ENCODE peak calls at places on chromosomes 11 and 22, in nine cellular contexts. O is adrenal gland, W is GM12865, A is tibial nerve, G is heart right ventricle, Q is progenitor cell of endocrine pancreas, B is RWPE2, F is choroid plexus epithelial cell, S is IMR-90. H is an unnamed sample.
A peak's percentile ranks its signal among the peaks of the same experiment; 100 is the strongest.

GRCh38 chr22:26610072-26610958 is 7.5 kb downstream of the CRYBB1 start:
- DNase-seq in Q (no peak), W (peak; percentile 95), F (peak; percentile 80), G (peak; percentile 32), S (peak; percentile 96), A (no peak), O (no peak), B (peak; percentile 80), H (peak; percentile 86)

GRCh38 chr11:65445604-65446445 is 23.2 kb downstream of the NEAT1 start:
- DNase-seq in S (peak; percentile 37), F (peak; percentile 81), A (peak; percentile 17), B (no peak), G (no peak), O (peak; percentile 78), W (peak; percentile 24), Q (no peak), H (peak; percentile 83)

GRCh38 chr11:6567371-6567745 is 36.1 kb downstream of the RRP8 start:
- DNase-seq in G (no peak), A (no peak), O (no peak), F (no peak), S (no peak), Q (no peak), B (no peak), W (no peak), H (no peak)

GRCh38 chr11:36945384-36945783 is 347.3 kb upstream of the RAG2 start:
- DNase-seq in S (peak; percentile 23), G (no peak), A (no peak), W (no peak), O (no peak), F (peak; percentile 16), B (no peak), Q (no peak), H (peak; percentile 22)

GRCh38 chr11:81987829-81988472 is 745.7 kb downstream of the FAM181B start:
- DNase-seq in B (no peak), O (peak; percentile 94), W (peak; percentile 32), A (no peak), F (peak; percentile 90), G (no peak), Q (no peak), S (no peak), H (peak; percentile 29)

GRCh38 chr11:34380696-34381095 is 22.9 kb upstream of the ABTB2 start:
- DNase-seq in B (no peak), S (peak; percentile 53), O (no peak), F (peak; percentile 62), W (no peak), G (no peak), A (no peak), Q (no peak), H (no peak)

GRCh38 chr11:9687736-9688494 is 24.0 kb downstream of the SWAP70 start:
- DNase-seq in F (peak; percentile 67), B (no peak), S (peak; percentile 36), W (no peak), O (peak; percentile 24), Q (no peak), A (no peak), G (no peak), H (peak; percentile 52)

GRCh38 chr11:15969701-15970329 is 386.5 kb downstream of the SOX6 start:
- DNase-seq in A (no peak), Q (no peak), S (peak; percentile 91), F (peak; percentile 82), O (no peak), W (peak; percentile 78), G (no peak), B (no peak), H (peak; percentile 92)

GRCh38 chr11:6727971-6728890 is 43.5 kb downstream of the OR2AG2 start:
- DNase-seq in B (no peak), A (no peak), O (no peak), F (no peak), S (no peak), Q (no peak), G (no peak), W (no peak), H (no peak)

GRCh38 chr11:124830749-124831148 is 30.5 kb upstream of the MSANTD2 start:
- DNase-seq in W (no peak), Q (no peak), A (no peak), G (no peak), S (no peak), O (no peak), F (no peak), B (no peak), H (no peak)

GRCh38 chr11:34266090-34266912 is 91.5 kb downstream of the ABTB2 start:
- DNase-seq in O (no peak), Q (no peak), F (peak; percentile 91), B (no peak), S (peak; percentile 95), G (peak; percentile 49), A (peak; percentile 48), W (no peak), H (peak; percentile 95)

GRCh38 chr11:111386611-111387150 is 7.6 kb upstream of the POU2AF1 start:
- DNase-seq in B (no peak), W (no peak), Q (no peak), S (no peak), F (no peak), G (no peak), A (no peak), O (no peak), H (no peak)

GRCh38 chr11:1541474-1542204 is 30.4 kb downstream of the DUSP8 start:
- DNase-seq in A (no peak), O (no peak), G (no peak), S (no peak), W (no peak), F (no peak), Q (no peak), B (no peak), H (no peak)

DNA sequence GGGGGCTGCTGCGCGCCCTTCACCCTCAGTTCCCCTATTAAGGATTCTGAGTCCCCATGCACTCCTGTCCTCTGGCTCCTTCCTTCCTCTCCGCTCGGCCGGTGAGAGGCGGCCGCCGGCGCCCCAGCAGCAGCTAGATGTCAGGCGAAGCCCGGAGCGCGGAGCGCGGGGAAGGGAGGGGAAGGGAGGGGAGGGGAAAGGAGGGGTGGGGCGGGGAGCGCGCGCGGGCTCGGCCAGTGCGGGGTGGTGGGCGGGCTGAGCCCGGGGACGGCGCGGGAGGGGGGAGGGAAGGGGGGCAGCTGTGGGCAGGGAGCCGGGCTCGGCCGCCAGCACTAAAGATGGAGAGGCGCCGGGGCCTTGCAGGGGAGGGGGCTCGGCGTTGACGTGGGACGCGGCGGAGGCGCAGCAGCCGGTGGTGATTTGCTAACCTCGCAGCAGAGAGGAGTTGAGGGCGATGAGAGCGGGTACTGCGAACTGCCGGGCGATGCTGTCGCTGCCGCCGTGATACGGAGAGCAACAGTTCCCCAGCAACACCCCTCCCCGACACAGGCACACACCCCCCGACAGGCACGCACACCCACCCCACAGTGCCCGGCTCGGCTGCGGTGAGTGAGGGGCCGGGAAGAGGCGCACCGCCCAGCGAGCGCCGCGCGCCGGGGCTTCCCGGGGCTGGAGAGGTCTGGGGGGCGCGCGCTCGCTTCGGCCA is at the start of gene ZBTB16:
- DNase-seq in S (no peak), G (peak; percentile 88), O (peak; percentile 92), W (no peak), A (peak; percentile 79), B (no peak), Q (peak; percentile 73), F (peak; percentile 94), H (peak; percentile 95)
- TF ChIP-seq CTCF in S (no peak), G (peak; percentile 68), O (peak; percentile 19), W (no peak), A (peak; percentile 42), B (peak; percentile 59), Q (no peak), F (peak; percentile 56), H (peak; percentile 39)

DNA sequence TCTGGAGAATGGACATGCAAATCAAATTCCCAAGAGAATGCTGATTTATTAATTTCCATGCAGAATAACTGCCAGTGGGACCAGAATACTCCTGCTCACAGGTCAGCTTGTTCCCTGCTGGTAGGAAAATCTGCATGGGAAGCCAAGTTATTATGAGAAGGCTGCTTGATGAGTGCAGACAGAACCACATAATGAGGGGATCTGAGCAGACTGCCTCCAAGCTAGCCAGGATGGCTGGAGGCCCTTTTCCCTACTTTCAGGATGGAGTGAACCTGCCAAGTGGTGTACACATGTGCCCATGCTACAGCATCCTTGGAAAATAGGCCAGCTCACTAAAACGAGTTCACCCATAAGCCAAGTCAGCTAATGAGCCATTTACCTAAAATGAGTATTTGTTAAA is 55.2 kb upstream of the ZBED5 start:
- DNase-seq in B (no peak), A (no peak), O (no peak), G (no peak), W (no peak), F (no peak), S (no peak), Q (no peak), H (no peak)
- TF ChIP-seq CTCF in B (no peak), A (no peak), O (no peak), G (no peak), W (no peak), F (no peak), S (no peak), Q (no peak), H (no peak)

GRCh38 chr22:20577549-20577975 is 70.2 kb downstream of the MED15 start:
- DNase-seq in W (no peak), Q (no peak), G (no peak), A (no peak), S (no peak), O (no peak), B (peak; percentile 31), F (no peak), H (no peak)

GRCh38 chr22:20578707-20579106 is 71.3 kb downstream of the MED15 start:
- DNase-seq in S (no peak), A (no peak), W (no peak), O (no peak), F (no peak), Q (no peak), B (peak; percentile 22), G (no peak), H (no peak)

GRCh38 chr22:20579273-20580120 is 72.1 kb downstream of the MED15 start:
- DNase-seq in A (no peak), Q (no peak), W (no peak), G (no peak), B (peak; percentile 30), S (no peak), F (no peak), O (no peak), H (no peak)

GRCh38 chr22:20577045-20577444 is 69.6 kb downstream of the MED15 start:
- DNase-seq in S (no peak), Q (no peak), O (no peak), F (no peak), G (no peak), A (no peak), B (peak; percentile 19), W (no peak), H (no peak)

DNA sequence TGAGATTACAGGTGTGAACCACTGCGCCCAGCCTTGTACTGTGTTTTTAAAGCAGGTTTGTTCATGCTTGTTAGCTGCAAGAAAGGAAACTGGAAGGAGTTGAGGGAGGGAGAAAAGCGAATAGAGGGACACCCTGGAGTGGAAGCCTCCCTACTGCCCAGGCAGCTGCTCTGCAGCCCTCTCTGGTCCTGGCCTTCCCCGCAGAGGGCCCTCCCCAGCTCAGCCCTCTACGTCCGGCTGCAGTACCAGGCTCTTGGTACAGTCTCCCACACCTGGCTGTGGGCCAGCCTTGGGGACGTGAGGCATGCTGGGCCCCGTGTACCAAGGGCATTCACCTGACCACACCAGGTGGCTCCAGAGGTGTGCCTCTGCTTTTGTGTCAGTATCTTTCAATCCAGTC is 70.8 kb downstream of the MED15 start:
- DNase-seq in S (no peak), B (peak; percentile 34), Q (no peak), G (no peak), A (no peak), W (no peak), O (no peak), F (no peak), H (no peak)
- TF ChIP-seq CTCF in S (no peak), B (no peak), Q (no peak), G (no peak), A (no peak), W (no peak), O (no peak), F (no peak), H (no peak)

GRCh38 chr11:83521647-83522596 is 235.8 kb upstream of the CCDC90B start:
- DNase-seq in F (peak; percentile 36), W (peak; percentile 23), B (no peak), O (no peak), G (no peak), Q (no peak), A (no peak), S (peak; percentile 31), H (peak; percentile 12)
- TF ChIP-seq CTCF in F (peak; percentile 54), W (peak; percentile 18), B (peak; percentile 17), O (no peak), G (peak; percentile 12), Q (peak; percentile 24), A (no peak), S (peak; percentile 50), H (no peak)

H was measured in cardiac fibroblast.